ENCODE peak calls at places on chromosomes 7 and 10, in eight cellular contexts. One of them, this sample, is unnamed.

GRCh38 chr7:12385364-12385786 is 18.3 kb downstream of the VWDE start:
- DNase-seq in brain microvascular endothelial cell: no peak
- DNase-seq in GM23338: no peak
- DNase-seq in adipocyte: no peak
- DNase-seq in pancreas: no peak
- DNase-seq in fibroblast of lung: no peak
- DNase-seq in neuronal stem cell: no peak
- DNase-seq in K562: peak
- DNase-seq in this sample: no peak

GRCh38 chr7:44284216-44284615 is 41.2 kb downstream of the CAMK2B start:
- DNase-seq in brain microvascular endothelial cell: no peak
- DNase-seq in GM23338: no peak
- DNase-seq in adipocyte: no peak
- DNase-seq in pancreas: no peak
- DNase-seq in fibroblast of lung: no peak
- DNase-seq in neuronal stem cell: no peak
- DNase-seq in K562: no peak
- DNase-seq in this sample: no peak

GRCh38 chr10:94349327-94349726 is 13.4 kb downstream of the NOC3L start:
- DNase-seq in brain microvascular endothelial cell: no peak
- DNase-seq in GM23338: no peak
- DNase-seq in adipocyte: no peak
- DNase-seq in pancreas: no peak
- DNase-seq in fibroblast of lung: no peak
- DNase-seq in neuronal stem cell: no peak
- DNase-seq in K562: no peak
- DNase-seq in this sample: no peak

GRCh38 chr10:102775201-102775972 is 31.6 kb downstream of the WBP1L start:
- DNase-seq in brain microvascular endothelial cell: no peak
- DNase-seq in GM23338: no peak
- DNase-seq in adipocyte: no peak
- DNase-seq in pancreas: no peak
- DNase-seq in fibroblast of lung: peak
- DNase-seq in neuronal stem cell: no peak
- DNase-seq in K562: no peak
- DNase-seq in this sample: peak

GRCh38 chr7:108067844-108068243 is 62.3 kb downstream of the LAMB4 start:
- DNase-seq in brain microvascular endothelial cell: no peak
- DNase-seq in GM23338: no peak
- DNase-seq in adipocyte: no peak
- DNase-seq in pancreas: no peak
- DNase-seq in fibroblast of lung: no peak
- DNase-seq in neuronal stem cell: no peak
- DNase-seq in K562: no peak
- DNase-seq in this sample: no peak

GRCh38 chr10:124385627-124386185 is 33.0 kb downstream of the OAT start:
- DNase-seq in brain microvascular endothelial cell: no peak
- DNase-seq in GM23338: no peak
- DNase-seq in adipocyte: no peak
- DNase-seq in pancreas: no peak
- DNase-seq in fibroblast of lung: no peak
- DNase-seq in neuronal stem cell: no peak
- DNase-seq in K562: no peak
- DNase-seq in this sample: no peak

GRCh38 chr7:39504963-39505362 is 61.2 kb upstream of the YAE1 start:
- DNase-seq in brain microvascular endothelial cell: peak
- DNase-seq in GM23338: no peak
- DNase-seq in adipocyte: peak
- DNase-seq in pancreas: peak
- DNase-seq in fibroblast of lung: peak
- DNase-seq in neuronal stem cell: no peak
- DNase-seq in K562: no peak
- DNase-seq in this sample: no peak

GRCh38 chr7:485188-486081 is 34.2 kb downstream of the PDGFA start:
- DNase-seq in brain microvascular endothelial cell: no peak
- DNase-seq in GM23338: no peak
- DNase-seq in adipocyte: no peak
- DNase-seq in pancreas: peak
- DNase-seq in fibroblast of lung: no peak
- DNase-seq in neuronal stem cell: no peak
- DNase-seq in K562: peak
- DNase-seq in this sample: no peak

GRCh38 chr10:105950410-105950809 is 1214.1 kb downstream of the SORCS1 start:
- DNase-seq in brain microvascular endothelial cell: peak
- DNase-seq in GM23338: peak
- DNase-seq in adipocyte: peak
- DNase-seq in pancreas: peak
- DNase-seq in fibroblast of lung: peak
- DNase-seq in neuronal stem cell: peak
- DNase-seq in K562: peak
- DNase-seq in this sample: peak

GRCh38 chr10:44660271-44660670 is 250.9 kb upstream of the TMEM72 start:
- DNase-seq in brain microvascular endothelial cell: no peak
- DNase-seq in GM23338: no peak
- DNase-seq in adipocyte: peak
- DNase-seq in pancreas: no peak
- DNase-seq in fibroblast of lung: peak
- DNase-seq in neuronal stem cell: no peak
- DNase-seq in K562: no peak
- DNase-seq in this sample: no peak

GRCh38 chr10:132450825-132451505 is 54.0 kb downstream of the PWWP2B start:
- DNase-seq in brain microvascular endothelial cell: no peak
- DNase-seq in GM23338: no peak
- DNase-seq in adipocyte: no peak
- DNase-seq in pancreas: peak
- DNase-seq in fibroblast of lung: no peak
- DNase-seq in neuronal stem cell: no peak
- DNase-seq in K562: no peak
- DNase-seq in this sample: no peak
- H3K4me3 ChIP-seq in brain microvascular endothelial cell: no peak
- H3K4me3 ChIP-seq in GM23338: no peak
- H3K4me3 ChIP-seq in adipocyte: no peak
- H3K4me3 ChIP-seq in pancreas: no peak
- H3K4me3 ChIP-seq in fibroblast of lung: no peak
- H3K4me3 ChIP-seq in neuronal stem cell: no peak
- H3K4me3 ChIP-seq in K562: no peak
- H3K4me3 ChIP-seq in this sample: no peak

DNA sequence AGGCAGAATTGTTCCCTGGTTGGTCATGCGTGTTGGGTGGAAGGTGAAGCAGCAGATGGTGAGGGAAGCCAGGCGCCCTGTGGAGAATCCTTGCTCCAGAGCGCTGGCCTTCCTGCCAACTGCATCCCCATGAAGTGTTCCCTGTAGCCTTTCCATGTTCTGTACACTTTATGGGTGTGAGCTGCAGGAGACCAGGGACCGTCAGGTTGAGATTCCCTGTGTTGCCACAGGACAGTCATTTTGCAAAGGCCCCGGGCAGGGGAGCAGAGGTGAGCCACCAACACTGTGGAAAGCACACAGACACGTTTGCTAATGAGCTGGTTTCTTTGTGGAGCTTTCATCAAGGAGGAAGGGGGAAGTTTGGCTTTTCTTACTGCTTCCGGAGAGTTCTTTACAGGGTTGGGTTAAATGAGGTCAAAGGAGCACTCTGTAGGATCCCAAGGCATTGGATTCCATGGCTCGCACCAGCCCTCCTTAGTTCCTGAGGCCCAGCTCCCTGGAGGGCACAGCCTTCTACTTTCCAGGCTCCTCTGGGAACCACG is 32.1 kb downstream of the TSPAN14 start:
- DNase-seq in brain microvascular endothelial cell: no peak
- DNase-seq in GM23338: no peak
- DNase-seq in adipocyte: no peak
- DNase-seq in pancreas: no peak
- DNase-seq in fibroblast of lung: no peak
- DNase-seq in neuronal stem cell: no peak
- DNase-seq in K562: no peak
- DNase-seq in this sample: no peak
- H3K4me3 ChIP-seq in brain microvascular endothelial cell: no peak
- H3K4me3 ChIP-seq in GM23338: no peak
- H3K4me3 ChIP-seq in adipocyte: no peak
- H3K4me3 ChIP-seq in pancreas: no peak
- H3K4me3 ChIP-seq in fibroblast of lung: no peak
- H3K4me3 ChIP-seq in neuronal stem cell: no peak
- H3K4me3 ChIP-seq in K562: no peak
- H3K4me3 ChIP-seq in this sample: no peak

DNA sequence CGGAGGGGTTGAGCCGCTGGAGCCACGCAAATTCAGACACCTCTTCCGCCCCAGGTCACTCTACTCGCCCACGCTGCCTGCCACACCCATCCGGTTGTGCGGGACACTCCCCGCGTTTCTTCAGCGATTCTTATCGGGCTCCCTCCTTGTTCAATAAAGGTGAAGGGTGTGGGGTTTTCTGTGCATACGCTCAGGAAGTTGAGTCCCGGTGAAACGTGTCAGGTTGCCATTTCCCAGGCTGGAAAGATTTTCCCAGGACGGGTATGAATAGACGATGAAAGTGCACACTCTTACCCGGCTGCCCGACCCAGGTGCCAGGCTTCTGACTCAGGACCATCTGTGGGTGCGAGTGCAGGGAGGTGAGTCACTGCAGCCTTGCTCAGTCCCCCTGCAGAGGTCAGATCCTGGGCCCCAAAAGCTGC is 22.0 kb downstream of the KLF6 start:
- DNase-seq in brain microvascular endothelial cell: no peak
- DNase-seq in GM23338: no peak
- DNase-seq in adipocyte: no peak
- DNase-seq in pancreas: no peak
- DNase-seq in fibroblast of lung: peak
- DNase-seq in neuronal stem cell: no peak
- DNase-seq in K562: peak
- DNase-seq in this sample: no peak
- H3K4me3 ChIP-seq in brain microvascular endothelial cell: no peak
- H3K4me3 ChIP-seq in GM23338: no peak
- H3K4me3 ChIP-seq in adipocyte: no peak
- H3K4me3 ChIP-seq in pancreas: no peak
- H3K4me3 ChIP-seq in fibroblast of lung: no peak
- H3K4me3 ChIP-seq in neuronal stem cell: no peak
- H3K4me3 ChIP-seq in K562: no peak
- H3K4me3 ChIP-seq in this sample: no peak

GRCh38 chr10:22681301-22681700 is 33.1 kb downstream of the PIP4K2A start:
- DNase-seq in brain microvascular endothelial cell: no peak
- DNase-seq in GM23338: no peak
- DNase-seq in adipocyte: no peak
- DNase-seq in pancreas: no peak
- DNase-seq in fibroblast of lung: no peak
- DNase-seq in neuronal stem cell: no peak
- DNase-seq in K562: no peak
- DNase-seq in this sample: no peak
- H3K4me3 ChIP-seq in brain microvascular endothelial cell: no peak
- H3K4me3 ChIP-seq in GM23338: no peak
- H3K4me3 ChIP-seq in adipocyte: no peak
- H3K4me3 ChIP-seq in pancreas: no peak
- H3K4me3 ChIP-seq in fibroblast of lung: no peak
- H3K4me3 ChIP-seq in neuronal stem cell: no peak
- H3K4me3 ChIP-seq in K562: no peak
- H3K4me3 ChIP-seq in this sample: no peak

DNA sequence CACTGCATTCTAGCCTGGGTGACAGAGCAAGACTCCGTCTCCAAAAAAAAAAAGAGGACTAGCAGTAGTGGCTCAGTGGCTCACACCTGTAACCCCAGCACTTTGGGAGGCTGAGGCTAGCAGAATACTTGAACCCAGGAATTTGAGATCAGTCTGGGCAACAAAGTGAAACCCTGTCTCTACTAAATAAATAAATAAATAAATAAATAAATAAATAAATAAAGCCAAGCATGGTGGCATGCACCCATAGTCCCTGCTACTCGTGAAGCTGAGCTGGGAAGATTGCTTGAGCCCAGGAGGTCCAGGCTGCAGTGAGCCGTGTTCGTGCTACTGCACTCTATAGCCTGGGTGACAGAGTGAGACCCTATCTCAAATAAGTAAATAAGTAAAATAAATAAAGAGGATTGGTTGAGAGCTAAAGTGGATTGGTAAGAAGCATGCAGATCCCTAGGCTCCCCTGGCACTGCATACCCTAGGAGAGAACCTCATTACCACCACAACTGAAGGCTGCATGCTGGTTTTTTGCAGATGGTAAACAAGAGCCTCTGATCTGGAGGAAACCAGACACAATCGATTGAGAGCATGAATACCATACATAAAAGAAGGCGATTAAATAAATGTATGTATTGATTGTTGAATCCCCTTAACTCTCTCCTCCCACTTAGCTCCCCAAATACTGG is 163.2 kb downstream of the REEP3 start:
- DNase-seq in brain microvascular endothelial cell: no peak
- DNase-seq in GM23338: no peak
- DNase-seq in adipocyte: no peak
- DNase-seq in pancreas: no peak
- DNase-seq in fibroblast of lung: no peak
- DNase-seq in neuronal stem cell: no peak
- DNase-seq in K562: no peak
- DNase-seq in this sample: no peak
- H3K4me3 ChIP-seq in brain microvascular endothelial cell: no peak
- H3K4me3 ChIP-seq in GM23338: no peak
- H3K4me3 ChIP-seq in adipocyte: no peak
- H3K4me3 ChIP-seq in pancreas: no peak
- H3K4me3 ChIP-seq in fibroblast of lung: no peak
- H3K4me3 ChIP-seq in neuronal stem cell: no peak
- H3K4me3 ChIP-seq in K562: no peak
- H3K4me3 ChIP-seq in this sample: no peak

GRCh38 chr7:97001656-97002554 is 3.4 kb upstream of the DLX6 start:
- DNase-seq in brain microvascular endothelial cell: no peak
- DNase-seq in GM23338: peak
- DNase-seq in adipocyte: no peak
- DNase-seq in pancreas: no peak
- DNase-seq in fibroblast of lung: no peak
- DNase-seq in neuronal stem cell: peak
- DNase-seq in K562: no peak
- DNase-seq in this sample: no peak
- H3K4me3 ChIP-seq in brain microvascular endothelial cell: no peak
- H3K4me3 ChIP-seq in GM23338: peak
- H3K4me3 ChIP-seq in adipocyte: no peak
- H3K4me3 ChIP-seq in pancreas: no peak
- H3K4me3 ChIP-seq in fibroblast of lung: no peak
- H3K4me3 ChIP-seq in neuronal stem cell: no peak
- H3K4me3 ChIP-seq in K562: no peak
- H3K4me3 ChIP-seq in this sample: no peak

GRCh38 chr10:14652816-14653215 is 121.9 kb downstream of the FAM107B start:
- DNase-seq in brain microvascular endothelial cell: no peak
- DNase-seq in GM23338: no peak
- DNase-seq in adipocyte: no peak
- DNase-seq in pancreas: no peak
- DNase-seq in fibroblast of lung: no peak
- DNase-seq in neuronal stem cell: no peak
- DNase-seq in K562: no peak
- DNase-seq in this sample: no peak

GRCh38 chr10:14656052-14656451 is 118.6 kb downstream of the FAM107B start:
- DNase-seq in brain microvascular endothelial cell: no peak
- DNase-seq in GM23338: peak
- DNase-seq in adipocyte: no peak
- DNase-seq in pancreas: no peak
- DNase-seq in fibroblast of lung: no peak
- DNase-seq in neuronal stem cell: no peak
- DNase-seq in K562: no peak
- DNase-seq in this sample: no peak

GRCh38 chr10:14652067-14652466 is 122.6 kb downstream of the FAM107B start:
- DNase-seq in brain microvascular endothelial cell: no peak
- DNase-seq in GM23338: no peak
- DNase-seq in adipocyte: peak
- DNase-seq in pancreas: no peak
- DNase-seq in fibroblast of lung: no peak
- DNase-seq in neuronal stem cell: no peak
- DNase-seq in K562: no peak
- DNase-seq in this sample: no peak

GRCh38 chr10:14653271-14654161 is 121.2 kb downstream of the FAM107B start:
- DNase-seq in brain microvascular endothelial cell: peak
- DNase-seq in GM23338: peak
- DNase-seq in adipocyte: peak
- DNase-seq in pancreas: peak
- DNase-seq in fibroblast of lung: peak
- DNase-seq in neuronal stem cell: peak
- DNase-seq in K562: no peak
- DNase-seq in this sample: no peak

GRCh38 chr10:14654821-14655382 is 119.8 kb downstream of the FAM107B start:
- DNase-seq in brain microvascular endothelial cell: no peak
- DNase-seq in GM23338: no peak
- DNase-seq in adipocyte: no peak
- DNase-seq in pancreas: no peak
- DNase-seq in fibroblast of lung: no peak
- DNase-seq in neuronal stem cell: no peak
- DNase-seq in K562: no peak
- DNase-seq in this sample: no peak
- H3K4me3 ChIP-seq in brain microvascular endothelial cell: no peak
- H3K4me3 ChIP-seq in GM23338: no peak
- H3K4me3 ChIP-seq in adipocyte: no peak
- H3K4me3 ChIP-seq in pancreas: no peak
- H3K4me3 ChIP-seq in fibroblast of lung: no peak
- H3K4me3 ChIP-seq in neuronal stem cell: no peak
- H3K4me3 ChIP-seq in K562: no peak
- H3K4me3 ChIP-seq in this sample: no peak

This sample was measured in skeletal muscle cell.